ENCODE peak calls at places on chromosomes 11 and 22, in four cellular contexts. One of them, this sample, is unnamed. For H3K9me3, the result is how much of the 10 kb centered on the place peaks cover.

GRCh38 chr22:42283288-42284229 is 13.1 kb upstream of the TCF20 start:
- DNase-seq in SK-N-SH: peak
- DNase-seq in HCT116: no peak
- DNase-seq in endothelial cell of umbilical vein: no peak
- DNase-seq in this sample: no peak

GRCh38 chr11:48066881-48067800 is 86.8 kb downstream of the PTPRJ start:
- DNase-seq in SK-N-SH: no peak
- DNase-seq in HCT116: no peak
- DNase-seq in endothelial cell of umbilical vein: peak
- DNase-seq in this sample: no peak

GRCh38 chr11:73330569-73331093 is 22.6 kb downstream of the ARHGEF17 start:
- DNase-seq in SK-N-SH: peak
- DNase-seq in HCT116: no peak
- DNase-seq in endothelial cell of umbilical vein: peak
- DNase-seq in this sample: no peak

GRCh38 chr11:111452146-111452545 is 60.0 kb downstream of the BTG4 start:
- DNase-seq in SK-N-SH: peak
- DNase-seq in HCT116: no peak
- DNase-seq in endothelial cell of umbilical vein: no peak
- DNase-seq in this sample: no peak

GRCh38 chr11:72358461-72359405 is 75.6 kb downstream of the CLPB start:
- DNase-seq in SK-N-SH: peak
- DNase-seq in HCT116: no peak
- DNase-seq in endothelial cell of umbilical vein: no peak
- DNase-seq in this sample: no peak

GRCh38 chr11:46674463-46675287 is 25.7 kb downstream of the ARHGAP1 start:
- DNase-seq in SK-N-SH: peak
- DNase-seq in HCT116: no peak
- DNase-seq in endothelial cell of umbilical vein: no peak
- DNase-seq in this sample: no peak

GRCh38 chr11:6418958-6419611 is at the start of gene APBB1:
- DNase-seq in SK-N-SH: peak
- DNase-seq in HCT116: no peak
- DNase-seq in endothelial cell of umbilical vein: peak
- DNase-seq in this sample: peak

GRCh38 chr11:101797335-101797734 is 117.5 kb upstream of the CEP126 start:
- DNase-seq in SK-N-SH: no peak
- DNase-seq in HCT116: no peak
- DNase-seq in endothelial cell of umbilical vein: peak
- DNase-seq in this sample: no peak

GRCh38 chr11:46294365-46295309 is 17.2 kb downstream of the CREB3L1 start:
- DNase-seq in SK-N-SH: peak
- DNase-seq in HCT116: no peak
- DNase-seq in endothelial cell of umbilical vein: no peak
- DNase-seq in this sample: no peak

GRCh38 chr11:828501-829115 is 889 bp downstream of the CRACR2B start:
- DNase-seq in SK-N-SH: no peak
- DNase-seq in HCT116: no peak
- DNase-seq in endothelial cell of umbilical vein: no peak
- DNase-seq in this sample: no peak

GRCh38 chr11:116072133-116072532 is 567.9 kb upstream of the CADM1 start:
- DNase-seq in SK-N-SH: no peak
- DNase-seq in HCT116: no peak
- DNase-seq in endothelial cell of umbilical vein: no peak
- DNase-seq in this sample: no peak

GRCh38 chr11:123065634-123066033 is 3.7 kb upstream of the HSPA8 start:
- DNase-seq in SK-N-SH: no peak
- DNase-seq in HCT116: no peak
- DNase-seq in endothelial cell of umbilical vein: no peak
- DNase-seq in this sample: no peak

GRCh38 chr22:28148816-28149465 is 229.9 kb upstream of the PITPNB start:
- DNase-seq in SK-N-SH: no peak
- DNase-seq in HCT116: no peak
- DNase-seq in endothelial cell of umbilical vein: no peak
- DNase-seq in this sample: no peak

GRCh38 chr11:4064278-4064955 is 30.2 kb upstream of the RRM1 start:
- DNase-seq in SK-N-SH: no peak
- DNase-seq in HCT116: no peak
- DNase-seq in endothelial cell of umbilical vein: no peak
- DNase-seq in this sample: no peak

GRCh38 chr11:117862019-117862725 is 14.3 kb downstream of the FXYD6 start:
- DNase-seq in SK-N-SH: no peak
- DNase-seq in HCT116: no peak
- DNase-seq in endothelial cell of umbilical vein: no peak
- DNase-seq in this sample: no peak

GRCh38 chr11:79472736-79473536 is 32.1 kb upstream of the TENM4 start:
- DNase-seq in SK-N-SH: no peak
- DNase-seq in HCT116: no peak
- DNase-seq in endothelial cell of umbilical vein: no peak
- DNase-seq in this sample: no peak

GRCh38 chr11:114219559-114220349 is 76.4 kb upstream of the NNMT start:
- DNase-seq in SK-N-SH: no peak
- DNase-seq in HCT116: no peak
- DNase-seq in endothelial cell of umbilical vein: peak
- DNase-seq in this sample: no peak

GRCh38 chr22:20080776-20081654 is 974 bp downstream of the DGCR8 start:
- DNase-seq in SK-N-SH: peak
- DNase-seq in HCT116: no peak
- DNase-seq in endothelial cell of umbilical vein: peak
- DNase-seq in this sample: no peak

GRCh38 chr11:82683029-82683428 is 50.6 kb downstream of the FAM181B start:
- DNase-seq in SK-N-SH: no peak
- DNase-seq in HCT116: no peak
- DNase-seq in endothelial cell of umbilical vein: no peak
- DNase-seq in this sample: no peak

DNA sequence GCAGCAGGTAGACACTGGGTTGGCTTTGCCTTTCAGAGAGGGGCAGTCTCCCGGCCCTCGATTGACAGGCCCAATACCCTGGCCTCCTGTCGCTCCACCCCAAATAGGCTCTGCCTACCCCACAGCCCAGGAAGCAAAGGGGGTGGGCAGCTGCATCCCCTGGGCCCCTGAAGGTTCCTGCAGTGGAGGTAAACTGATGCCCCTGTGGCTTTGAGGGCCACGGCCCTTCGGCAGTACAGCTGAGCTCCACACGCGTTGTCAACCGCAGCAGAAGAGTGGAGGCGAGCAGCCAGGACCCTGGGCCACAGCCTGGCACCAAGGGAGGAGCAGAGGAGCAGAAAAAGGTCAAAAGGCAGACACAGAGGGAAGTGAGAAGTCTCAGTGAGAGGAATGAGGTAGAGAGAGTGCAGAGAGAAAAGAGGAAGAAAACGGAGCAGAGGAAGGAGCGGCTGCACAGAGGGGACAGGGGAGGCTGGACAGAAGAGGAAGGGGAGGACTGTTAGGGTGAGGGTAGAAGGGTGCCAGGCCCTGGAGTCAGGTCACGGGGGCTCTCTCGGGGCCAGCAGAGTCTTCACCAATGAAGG is 64.0 kb downstream of the SLC22A12 start:
- DNase-seq in SK-N-SH: no peak
- DNase-seq in HCT116: no peak
- DNase-seq in endothelial cell of umbilical vein: no peak
- DNase-seq in this sample: no peak
- TF ChIP-seq POLR2AphosphoS5 in SK-N-SH: no peak
- TF ChIP-seq POLR2AphosphoS5 in HCT116: no peak
- TF ChIP-seq POLR2AphosphoS5 in endothelial cell of umbilical vein: no peak
- TF ChIP-seq POLR2AphosphoS5 in this sample: no peak

GRCh38 chr11:119615879-119616190 is 113.2 kb downstream of the NECTIN1 start:
- DNase-seq in SK-N-SH: no peak
- DNase-seq in HCT116: no peak
- DNase-seq in endothelial cell of umbilical vein: no peak
- DNase-seq in this sample: no peak
- H3K9me3 ChIP-seq in SK-N-SH: under half
- H3K9me3 ChIP-seq in HCT116: under half
- H3K9me3 ChIP-seq in endothelial cell of umbilical vein: under half
- H3K9me3 ChIP-seq in this sample: under half

GRCh38 chr11:35539781-35540281 is 14.4 kb upstream of the PAMR1 start:
- DNase-seq in SK-N-SH: no peak
- DNase-seq in HCT116: no peak
- DNase-seq in endothelial cell of umbilical vein: no peak
- DNase-seq in this sample: no peak
- TF ChIP-seq POLR2AphosphoS5 in SK-N-SH: no peak
- TF ChIP-seq POLR2AphosphoS5 in HCT116: no peak
- TF ChIP-seq POLR2AphosphoS5 in endothelial cell of umbilical vein: no peak
- TF ChIP-seq POLR2AphosphoS5 in this sample: peak

GRCh38 chr11:70601861-70602575 is 203.7 kb downstream of the CTTN start:
- DNase-seq in SK-N-SH: no peak
- DNase-seq in HCT116: no peak
- DNase-seq in endothelial cell of umbilical vein: no peak
- DNase-seq in this sample: no peak
- H3K9me3 ChIP-seq in SK-N-SH: under half
- H3K9me3 ChIP-seq in HCT116: under half
- H3K9me3 ChIP-seq in endothelial cell of umbilical vein: under half
- H3K9me3 ChIP-seq in this sample: under half

DNA sequence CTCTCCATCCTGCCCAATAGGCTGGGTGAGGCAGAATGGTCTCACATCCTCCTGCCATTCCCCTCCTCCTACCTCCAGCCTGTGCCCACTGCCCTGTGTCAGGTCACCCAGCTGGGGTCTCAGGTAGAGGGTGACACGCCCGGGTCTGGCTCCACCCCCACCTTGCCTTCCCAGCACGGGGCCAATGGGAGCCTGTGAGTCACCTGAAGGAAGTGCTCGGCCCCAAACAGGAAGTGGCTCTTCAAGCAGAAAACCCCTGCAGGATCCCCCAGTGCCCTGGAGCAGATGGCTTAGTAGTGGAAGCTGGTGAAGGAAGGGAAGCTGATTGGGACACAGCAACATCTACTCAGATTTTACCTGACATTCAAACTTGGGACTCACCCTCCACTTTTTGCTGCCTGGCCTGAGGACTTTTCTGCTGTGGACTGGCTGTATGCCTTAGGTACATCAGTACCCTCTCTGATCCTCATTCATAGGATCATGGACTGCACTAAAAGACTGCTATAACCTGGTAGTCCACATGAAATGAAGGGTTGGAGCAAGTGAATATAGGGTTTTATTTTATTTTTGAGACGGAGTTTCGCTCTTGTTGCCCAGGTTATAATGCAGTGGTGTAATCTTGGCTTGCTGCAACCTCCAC is 33.4 kb downstream of the GDPD5 start:
- DNase-seq in SK-N-SH: no peak
- DNase-seq in HCT116: no peak
- DNase-seq in endothelial cell of umbilical vein: peak
- DNase-seq in this sample: no peak
- TF ChIP-seq POLR2AphosphoS5 in SK-N-SH: no peak
- TF ChIP-seq POLR2AphosphoS5 in HCT116: peak
- TF ChIP-seq POLR2AphosphoS5 in endothelial cell of umbilical vein: no peak
- TF ChIP-seq POLR2AphosphoS5 in this sample: no peak